ENCODE peak calls at places on chromosomes 2 and 18, in eight cellular contexts. H is A549, R is transverse colon, U is HepG2, J is K562, V is stomach, D is sigmoid colon, G is suprapubic skin. Z is an unnamed sample.

GRCh38 chr2:1548910-1549673 is 135.8 kb downstream of the TPO start:
- DNase-seq in H (no peak), R (no peak), U (no peak), J (no peak), V (no peak), D (no peak), G (no peak), Z (no peak)

GRCh38 chr18:59744271-59744721 is 47.1 kb upstream of the CCBE1 start:
- DNase-seq in H (no peak), R (no peak), U (no peak), J (no peak), V (no peak), D (no peak), G (no peak), Z (no peak)

GRCh38 chr2:125371867-125372266 is 1284.1 kb upstream of the GYPC start:
- DNase-seq in H (no peak), R (no peak), U (no peak), J (no peak), V (no peak), D (no peak), G (no peak), Z (no peak)

GRCh38 chr2:161681043-161681442 is 56.8 kb downstream of the SLC4A10 start:
- DNase-seq in H (no peak), R (no peak), U (no peak), J (no peak), V (no peak), D (no peak), G (no peak), Z (no peak)

GRCh38 chr2:127080941-127081769 is 25.8 kb downstream of the BIN1 start:
- DNase-seq in H (no peak), R (peak), U (no peak), J (no peak), V (peak), D (no peak), G (no peak), Z (no peak)

GRCh38 chr2:96205888-96206287 is 2.7 kb downstream of the STARD7 start:
- DNase-seq in H (no peak), R (no peak), U (no peak), J (no peak), V (no peak), D (no peak), G (no peak), Z (no peak)

GRCh38 chr2:88760819-88761598 is 69.5 kb downstream of the RPIA start:
- DNase-seq in H (no peak), R (no peak), U (no peak), J (no peak), V (no peak), D (no peak), G (no peak), Z (no peak)

GRCh38 chr2:111534816-111535803 is 348.9 kb downstream of the ANAPC1 start:
- DNase-seq in H (no peak), R (peak), U (peak), J (no peak), V (no peak), D (peak), G (no peak), Z (no peak)

GRCh38 chr18:40607741-40608140 is 1347.3 kb upstream of the PIK3C3 start:
- DNase-seq in H (no peak), R (no peak), U (no peak), J (no peak), V (no peak), D (no peak), G (no peak), Z (no peak)

GRCh38 chr2:230668184-230668938 is 44.3 kb upstream of the CAB39 start:
- DNase-seq in H (no peak), R (peak), U (no peak), J (no peak), V (no peak), D (no peak), G (no peak), Z (no peak)

GRCh38 chr18:74661690-74662089 is 64.0 kb downstream of the ZNF407 start:
- DNase-seq in H (no peak), R (no peak), U (no peak), J (no peak), V (no peak), D (no peak), G (no peak), Z (no peak)

GRCh38 chr2:150485871-150486538 is 1.5 kb downstream of the RND3 start:
- DNase-seq in H (peak), R (peak), U (no peak), J (no peak), V (peak), D (peak), G (peak), Z (peak)

GRCh38 chr2:186590538-186591441 is 934 bp downstream of the ITGAV start:
- DNase-seq in H (peak), R (peak), U (peak), J (peak), V (no peak), D (no peak), G (no peak), Z (no peak)

GRCh38 chr2:38578832-38579231 is 23.9 kb downstream of the HNRNPLL start:
- DNase-seq in H (no peak), R (no peak), U (no peak), J (no peak), V (no peak), D (no peak), G (no peak), Z (no peak)

GRCh38 chr18:56207989-56208388 is 430.4 kb downstream of the TXNL1 start:
- DNase-seq in H (no peak), R (no peak), U (no peak), J (no peak), V (no peak), D (no peak), G (no peak), Z (no peak)

GRCh38 chr2:162242586-162243304 is 500 bp downstream of the FAP start:
- DNase-seq in H (no peak), R (no peak), U (no peak), J (no peak), V (no peak), D (no peak), G (no peak), Z (no peak)

GRCh38 chr2:151102196-151102692 is 159.4 kb downstream of the RBM43 start:
- DNase-seq in H (no peak), R (no peak), U (no peak), J (no peak), V (no peak), D (no peak), G (no peak), Z (no peak)

GRCh38 chr2:2564300-2565085 is 233.4 kb upstream of the MYT1L start:
- DNase-seq in H (no peak), R (no peak), U (no peak), J (no peak), V (no peak), D (no peak), G (no peak), Z (no peak)

GRCh38 chr2:83282851-83283250 is 1176.2 kb downstream of the SUCLG1 start:
- DNase-seq in H (no peak), R (no peak), U (no peak), J (no peak), V (no peak), D (no peak), G (no peak), Z (no peak)

GRCh38 chr2:237864940-237865622 is 5.7 kb downstream of the RAMP1 start:
- DNase-seq in H (no peak), R (no peak), U (no peak), J (no peak), V (no peak), D (peak), G (peak), Z (peak)

GRCh38 chr2:27185331-27186026 is 26.4 kb upstream of the ATRAID start:
- DNase-seq in H (no peak), R (peak), U (peak), J (no peak), V (peak), D (peak), G (peak), Z (no peak)

GRCh38 chr2:196967126-196967525 is 40.6 kb upstream of the PGAP1 start:
- DNase-seq in H (no peak), R (no peak), U (no peak), J (no peak), V (no peak), D (no peak), G (no peak), Z (no peak)

GRCh38 chr2:99926986-99927385 is 215.4 kb downstream of the AFF3 start:
- DNase-seq in H (no peak), R (no peak), U (no peak), J (no peak), V (no peak), D (no peak), G (no peak), Z (no peak)

GRCh38 chr2:218691234-218691633 is 19.3 kb downstream of the STK36 start:
- DNase-seq in H (no peak), R (no peak), U (no peak), J (no peak), V (no peak), D (no peak), G (no peak), Z (no peak)

GRCh38 chr2:237438082-237438925 is 24.3 kb upstream of the COL6A3 start:
- DNase-seq in H (no peak), R (peak), U (no peak), J (no peak), V (peak), D (no peak), G (peak), Z (no peak)

GRCh38 chr2:47172156-47172921 is 17.2 kb upstream of the STPG4 start:
- DNase-seq in H (no peak), R (no peak), U (peak), J (no peak), V (no peak), D (no peak), G (no peak), Z (no peak)

GRCh38 chr2:101873543-101873942 is 118.2 kb upstream of the IL1R2 start:
- DNase-seq in H (peak), R (no peak), U (peak), J (no peak), V (no peak), D (no peak), G (no peak), Z (no peak)

GRCh38 chr2:39146630-39147029 is 25.8 kb upstream of the SOS1 start:
- DNase-seq in H (no peak), R (no peak), U (no peak), J (no peak), V (no peak), D (no peak), G (no peak), Z (no peak)

GRCh38 chr2:241702155-241702404 is 241 bp downstream of the ING5 start:
- DNase-seq in H (peak), R (no peak), U (no peak), J (peak), V (no peak), D (no peak), G (no peak), Z (no peak)

GRCh38 chr2:241609859-241610793 is 26.8 kb downstream of the THAP4 start:
- DNase-seq in H (no peak), R (peak), U (peak), J (peak), V (peak), D (peak), G (peak), Z (peak)

GRCh38 chr18:1559563-1559962 is 654.9 kb downstream of the ADCYAP1 start:
- DNase-seq in H (no peak), R (no peak), U (peak), J (no peak), V (no peak), D (no peak), G (no peak), Z (no peak)

GRCh38 chr2:207819839-207820784 is 50.4 kb upstream of the FZD5 start:
- DNase-seq in H (peak), R (peak), U (peak), J (no peak), V (peak), D (no peak), G (no peak), Z (peak)

GRCh38 chr2:10139536-10139935 is 17.0 kb downstream of the RRM2 start:
- DNase-seq in H (no peak), R (no peak), U (no peak), J (no peak), V (no peak), D (no peak), G (peak), Z (no peak)

GRCh38 chr2:10133007-10133647 is 10.6 kb downstream of the RRM2 start:
- DNase-seq in H (no peak), R (no peak), U (no peak), J (peak), V (no peak), D (peak), G (peak), Z (no peak)

GRCh38 chr2:10137053-10137843 is 14.7 kb downstream of the RRM2 start:
- DNase-seq in H (no peak), R (no peak), U (no peak), J (no peak), V (no peak), D (peak), G (peak), Z (no peak)

GRCh38 chr2:10135296-10136089 is 13.0 kb downstream of the RRM2 start:
- DNase-seq in H (no peak), R (no peak), U (no peak), J (peak), V (no peak), D (no peak), G (no peak), Z (no peak)

DNA sequence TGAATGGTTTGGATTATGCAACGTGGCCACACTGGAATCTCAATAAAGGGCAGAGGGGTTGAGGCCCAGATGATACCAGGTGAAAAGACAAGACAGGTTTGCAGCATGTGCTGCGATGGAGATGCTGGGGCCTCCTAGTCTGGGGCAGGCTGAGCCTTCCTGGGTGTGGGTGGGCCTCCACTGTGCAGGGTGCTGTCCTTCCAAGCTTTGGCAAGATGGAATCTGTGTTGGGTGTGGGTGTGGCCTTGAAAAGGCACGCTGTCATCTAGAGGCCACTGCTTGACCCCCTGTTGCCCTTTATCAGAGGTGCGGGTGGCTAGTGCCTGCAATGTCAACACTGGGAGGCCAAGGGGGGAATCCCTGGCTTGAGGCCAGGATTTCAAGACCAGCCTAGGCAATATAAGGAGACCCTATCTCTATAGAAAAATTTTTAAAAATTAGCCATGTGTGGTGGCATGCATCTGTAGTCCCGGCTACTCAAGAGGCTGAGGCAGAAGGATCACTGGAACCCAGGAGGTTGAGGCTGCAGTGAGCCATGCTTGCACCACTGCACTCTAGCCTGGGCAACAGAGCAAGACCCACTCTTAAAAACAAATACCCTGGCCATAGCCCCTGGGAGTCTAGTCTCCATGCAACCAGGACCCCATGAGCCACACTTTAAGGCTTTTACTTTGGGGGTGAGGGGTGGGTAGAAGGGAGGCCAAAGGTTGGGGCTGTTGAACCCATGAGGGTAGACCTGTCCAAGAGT is 13.8 kb downstream of the RRM2 start:
- DNase-seq in H (no peak), R (no peak), U (peak), J (no peak), V (no peak), D (peak), G (no peak), Z (no peak)
- TF ChIP-seq POLR2A in H (no peak), R (no peak), U (peak), J (peak), V (no peak), D (no peak), G (no peak), Z (no peak)

DNA sequence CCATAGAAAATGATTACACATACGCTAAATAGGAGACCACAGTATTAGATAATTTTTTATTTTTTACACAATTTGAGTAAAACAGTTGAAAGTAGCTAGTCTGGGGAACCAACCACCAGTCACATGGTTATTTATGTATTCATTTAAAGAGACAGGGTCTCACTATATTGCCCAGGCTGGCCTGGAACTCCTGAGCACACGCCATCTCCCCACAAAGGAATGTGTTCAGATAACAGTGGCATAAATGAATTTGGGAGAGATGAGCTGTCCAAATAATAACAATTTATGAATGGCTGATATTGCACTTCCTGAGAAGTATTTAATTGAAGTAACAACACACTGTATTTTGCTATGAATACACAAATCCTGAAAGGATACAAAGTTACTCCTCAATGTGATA is 39.7 kb downstream of the KIDINS220 start:
- DNase-seq in H (no peak), R (no peak), U (no peak), J (no peak), V (no peak), D (no peak), G (no peak), Z (no peak)
- TF ChIP-seq EP300 in H (no peak), R (no peak), U (no peak), J (no peak), V (no peak), D (no peak), G (no peak), Z (no peak)

GRCh38 chr2:168375195-168375798 is 80.8 kb upstream of the CERS6 start:
- DNase-seq in H (no peak), R (no peak), U (no peak), J (no peak), V (no peak), D (no peak), G (no peak), Z (no peak)
- TF ChIP-seq CTCF in H (peak), R (peak), U (no peak), J (no peak), V (peak), D (no peak), G (no peak), Z (no peak)

DNA sequence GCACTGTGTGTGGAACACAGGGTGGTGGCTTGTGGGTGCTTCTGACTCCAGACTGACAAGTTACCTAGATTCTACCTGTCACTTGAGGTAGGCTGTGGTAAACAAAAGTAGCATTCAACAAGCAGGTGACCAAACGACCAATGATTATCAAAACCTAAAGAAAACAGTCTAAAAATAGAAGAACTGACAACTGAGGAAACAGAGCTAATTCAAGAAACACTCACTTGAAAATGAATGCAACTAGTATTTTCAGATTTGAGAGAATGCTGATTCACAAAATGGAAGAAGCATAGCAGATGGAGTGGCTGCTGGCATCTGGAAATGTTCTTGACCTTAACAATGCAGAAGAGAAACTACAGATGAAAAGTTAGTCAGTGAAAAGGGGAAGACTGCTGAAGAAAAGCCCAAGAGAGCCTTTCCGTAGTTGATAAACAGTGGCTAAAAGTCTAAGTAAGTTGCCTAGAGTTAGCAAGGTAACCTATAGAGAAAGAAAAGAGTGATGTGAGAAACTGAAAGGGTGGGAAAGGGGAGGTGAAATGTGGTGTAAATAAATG is 170.4 kb downstream of the NCK2 start:
- DNase-seq in H (no peak), R (no peak), U (no peak), J (no peak), V (no peak), D (no peak), G (no peak), Z (no peak)
- TF ChIP-seq POLR2A in H (no peak), R (no peak), U (no peak), J (no peak), V (no peak), D (no peak), G (no peak), Z (no peak)

GRCh38 chr18:26549486-26550435 is 1.4 kb upstream of the KCTD1 start:
- DNase-seq in H (peak), R (peak), U (peak), J (no peak), V (peak), D (peak), G (peak), Z (peak)
- TF ChIP-seq EP300 in H (no peak), R (no peak), U (no peak), J (no peak), V (no peak), D (no peak), G (no peak), Z (no peak)

GRCh38 chr18:25171334-25171733 is 180.6 kb downstream of the ZNF521 start:
- DNase-seq in H (no peak), R (no peak), U (no peak), J (no peak), V (no peak), D (no peak), G (no peak), Z (no peak)

GRCh38 chr18:25168011-25168410 is 184.0 kb downstream of the ZNF521 start:
- DNase-seq in H (no peak), R (no peak), U (no peak), J (no peak), V (no peak), D (no peak), G (no peak), Z (no peak)

GRCh38 chr18:25169701-25170100 is 182.3 kb downstream of the ZNF521 start:
- DNase-seq in H (no peak), R (no peak), U (no peak), J (no peak), V (no peak), D (no peak), G (no peak), Z (no peak)

GRCh38 chr18:25166113-25166512 is 185.9 kb downstream of the ZNF521 start:
- DNase-seq in H (no peak), R (no peak), U (no peak), J (no peak), V (no peak), D (no peak), G (no peak), Z (no peak)

DNA sequence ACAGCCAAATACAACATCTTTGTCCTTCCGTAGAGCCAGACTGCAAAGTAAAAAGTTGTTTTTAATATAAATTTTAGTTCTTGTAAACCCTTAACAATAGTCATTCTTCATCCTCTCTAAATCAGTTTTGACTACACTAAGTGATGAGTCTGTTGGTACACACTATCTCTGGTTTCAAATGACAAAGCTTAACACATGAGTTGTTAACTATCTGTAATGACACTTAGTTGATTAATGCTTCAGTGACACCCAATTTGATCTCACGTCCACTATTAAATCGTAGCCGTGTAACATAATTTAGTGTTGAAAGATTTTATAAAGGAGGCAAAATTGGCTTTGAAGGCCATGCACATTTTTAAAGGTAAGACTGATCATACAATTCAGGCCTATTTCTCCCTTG is 181.6 kb downstream of the ZNF521 start:
- DNase-seq in H (no peak), R (no peak), U (no peak), J (no peak), V (no peak), D (no peak), G (no peak), Z (no peak)
- TF ChIP-seq CTCF in H (no peak), R (no peak), U (no peak), J (no peak), V (no peak), D (no peak), G (no peak), Z (no peak)

GRCh38 chr2:215658635-215659305 is 222.9 kb upstream of the FN1 start:
- DNase-seq in H (no peak), R (no peak), U (no peak), J (no peak), V (no peak), D (no peak), G (no peak), Z (no peak)

GRCh38 chr2:215659650-215660049 is 223.8 kb upstream of the FN1 start:
- DNase-seq in H (no peak), R (no peak), U (no peak), J (no peak), V (no peak), D (no peak), G (no peak), Z (no peak)

GRCh38 chr2:215664847-215665525 is 229.1 kb upstream of the FN1 start:
- DNase-seq in H (peak), R (no peak), U (peak), J (no peak), V (no peak), D (no peak), G (no peak), Z (no peak)

GRCh38 chr2:215657844-215658243 is 222.0 kb upstream of the FN1 start:
- DNase-seq in H (no peak), R (no peak), U (no peak), J (no peak), V (no peak), D (no peak), G (no peak), Z (no peak)

GRCh38 chr2:215660687-215661086 is 224.8 kb upstream of the FN1 start:
- DNase-seq in H (no peak), R (no peak), U (no peak), J (no peak), V (no peak), D (no peak), G (no peak), Z (no peak)
- TF ChIP-seq POLR2A in H (no peak), R (no peak), U (no peak), J (no peak), V (no peak), D (no peak), G (no peak), Z (no peak)